ENCODE peak calls at places on chromosomes 13 and 19, in four cellular contexts. One of them, this sample, is unnamed.

GRCh38 chr13:111883571-111884343 is 183.2 kb upstream of the SOX1 start:
- DNase-seq in colonic mucosa: no peak
- DNase-seq in HCT116: no peak
- DNase-seq in HFFc6: no peak
- DNase-seq in this sample: no peak

GRCh38 chr13:113724780-113725315 is 34.2 kb upstream of the TMEM255B start:
- DNase-seq in colonic mucosa: peak; percentile 82
- DNase-seq in HCT116: peak; percentile 33
- DNase-seq in HFFc6: peak; percentile 10
- DNase-seq in this sample: peak; percentile 54

GRCh38 chr13:93767231-93767916 is 540.8 kb downstream of the GPC6 start:
- DNase-seq in colonic mucosa: no peak
- DNase-seq in HCT116: no peak
- DNase-seq in HFFc6: no peak
- DNase-seq in this sample: no peak

GRCh38 chr13:100100115-100100879 is 11.4 kb downstream of the PCCA start:
- DNase-seq in colonic mucosa: peak; percentile 65
- DNase-seq in HCT116: no peak
- DNase-seq in HFFc6: peak; percentile 45
- DNase-seq in this sample: peak; percentile 57

GRCh38 chr13:53238241-53238640 is 209.6 kb downstream of the OLFM4 start:
- DNase-seq in colonic mucosa: no peak
- DNase-seq in HCT116: no peak
- DNase-seq in HFFc6: no peak
- DNase-seq in this sample: no peak

GRCh38 chr19:1019980-1020867 is 699 bp downstream of the TMEM259 start:
- DNase-seq in colonic mucosa: peak; percentile 57
- DNase-seq in HCT116: no peak
- DNase-seq in HFFc6: no peak
- DNase-seq in this sample: no peak

GRCh38 chr13:112781881-112782361 is 92.1 kb downstream of the ATP11A start:
- DNase-seq in colonic mucosa: no peak
- DNase-seq in HCT116: no peak
- DNase-seq in HFFc6: no peak
- DNase-seq in this sample: peak; percentile 40

GRCh38 chr13:27403252-27403678 is 21.2 kb upstream of the GTF3A start:
- DNase-seq in colonic mucosa: no peak
- DNase-seq in HCT116: no peak
- DNase-seq in HFFc6: peak; percentile 41
- DNase-seq in this sample: peak; percentile 98

GRCh38 chr19:32129141-32129540 is 216.3 kb upstream of the ZNF507 start:
- DNase-seq in colonic mucosa: no peak
- DNase-seq in HCT116: no peak
- DNase-seq in HFFc6: no peak
- DNase-seq in this sample: no peak

GRCh38 chr19:53237114-53237777 is 17.4 kb downstream of the ZNF677 start:
- DNase-seq in colonic mucosa: no peak
- DNase-seq in HCT116: no peak
- DNase-seq in HFFc6: no peak
- DNase-seq in this sample: no peak

GRCh38 chr13:104246955-104247354 is 1180.7 kb upstream of the SLC10A2 start:
- DNase-seq in colonic mucosa: no peak
- DNase-seq in HCT116: no peak
- DNase-seq in HFFc6: no peak
- DNase-seq in this sample: no peak

GRCh38 chr19:13057147-13057572 is 45.5 kb downstream of the LYL1 start:
- DNase-seq in colonic mucosa: no peak
- DNase-seq in HCT116: no peak
- DNase-seq in HFFc6: no peak
- DNase-seq in this sample: no peak

GRCh38 chr19:18000981-18001836 is 6.8 kb upstream of the ARRDC2 start:
- DNase-seq in colonic mucosa: peak; percentile 96
- DNase-seq in HCT116: peak; percentile 81
- DNase-seq in HFFc6: peak; percentile 74
- DNase-seq in this sample: peak; percentile 81

GRCh38 chr13:42644841-42645240 is 70.9 kb downstream of the TNFSF11 start:
- DNase-seq in colonic mucosa: no peak
- DNase-seq in HCT116: no peak
- DNase-seq in HFFc6: no peak
- DNase-seq in this sample: no peak

GRCh38 chr19:29292146-29292545 is 79.2 kb upstream of the UQCRFS1 start:
- DNase-seq in colonic mucosa: no peak
- DNase-seq in HCT116: no peak
- DNase-seq in HFFc6: no peak
- DNase-seq in this sample: no peak

GRCh38 chr19:52941941-52942370 is 18.7 kb upstream of the ZNF888 start:
- DNase-seq in colonic mucosa: peak; percentile 52
- DNase-seq in HCT116: no peak
- DNase-seq in HFFc6: peak; percentile 10
- DNase-seq in this sample: peak; percentile 21

GRCh38 chr13:88704600-88705275 is 1033.6 kb downstream of the SLITRK5 start:
- DNase-seq in colonic mucosa: no peak
- DNase-seq in HCT116: no peak
- DNase-seq in HFFc6: no peak
- DNase-seq in this sample: no peak

GRCh38 chr13:100540621-100541020 is 48.0 kb downstream of the GGACT start:
- DNase-seq in colonic mucosa: peak; percentile 14
- DNase-seq in HCT116: no peak
- DNase-seq in HFFc6: peak; percentile 21
- DNase-seq in this sample: no peak

GRCh38 chr19:37998801-37999308 is 91.8 kb downstream of the SIPA1L3 start:
- DNase-seq in colonic mucosa: no peak
- DNase-seq in HCT116: no peak
- DNase-seq in HFFc6: no peak
- DNase-seq in this sample: no peak

GRCh38 chr19:29596885-29597525 is 9.1 kb upstream of the POP4 start:
- DNase-seq in colonic mucosa: no peak
- DNase-seq in HCT116: no peak
- DNase-seq in HFFc6: peak; percentile 24
- DNase-seq in this sample: peak; percentile 21

GRCh38 chr13:27619711-27620376 is 485 bp downstream of the LNX2 start:
- DNase-seq in colonic mucosa: peak; percentile 43
- DNase-seq in HCT116: no peak
- DNase-seq in HFFc6: peak; percentile 39
- DNase-seq in this sample: peak; percentile 25

GRCh38 chr13:23365652-23366051 is 67.8 kb downstream of the SACS start:
- DNase-seq in colonic mucosa: no peak
- DNase-seq in HCT116: no peak
- DNase-seq in HFFc6: no peak
- DNase-seq in this sample: no peak

GRCh38 chr13:111006508-111007031 is 91.7 kb upstream of the ANKRD10 start:
- DNase-seq in colonic mucosa: peak; percentile 51
- DNase-seq in HCT116: no peak
- DNase-seq in HFFc6: peak; percentile 57
- DNase-seq in this sample: peak; percentile 88

GRCh38 chr13:49652691-49653305 is 24.5 kb downstream of the ARL11 start:
- DNase-seq in colonic mucosa: peak; percentile 44
- DNase-seq in HCT116: peak; percentile 26
- DNase-seq in HFFc6: peak; percentile 28
- DNase-seq in this sample: peak; percentile 37
- TF ChIP-seq CTCF in colonic mucosa: peak; percentile 45
- TF ChIP-seq CTCF in HCT116: peak; percentile 64
- TF ChIP-seq CTCF in HFFc6: peak; percentile 69
- TF ChIP-seq CTCF in this sample: peak; percentile 66

GRCh38 chr19:51777570-51778460 is 16.8 kb downstream of the FPR2 start:
- DNase-seq in colonic mucosa: peak; percentile 47
- DNase-seq in HCT116: peak; percentile 83
- DNase-seq in HFFc6: peak; percentile 67
- DNase-seq in this sample: peak; percentile 89
- TF ChIP-seq CTCF in colonic mucosa: peak; percentile 58
- TF ChIP-seq CTCF in HCT116: peak; percentile 71
- TF ChIP-seq CTCF in HFFc6: peak; percentile 89
- TF ChIP-seq CTCF in this sample: peak; percentile 79

GRCh38 chr19:49939721-49940481 is 10.6 kb upstream of the NUP62 start:
- DNase-seq in colonic mucosa: no peak
- DNase-seq in HCT116: no peak
- DNase-seq in HFFc6: no peak
- DNase-seq in this sample: no peak
- TF ChIP-seq CTCF in colonic mucosa: no peak
- TF ChIP-seq CTCF in HCT116: peak; percentile 42
- TF ChIP-seq CTCF in HFFc6: peak; percentile 42
- TF ChIP-seq CTCF in this sample: no peak

DNA sequence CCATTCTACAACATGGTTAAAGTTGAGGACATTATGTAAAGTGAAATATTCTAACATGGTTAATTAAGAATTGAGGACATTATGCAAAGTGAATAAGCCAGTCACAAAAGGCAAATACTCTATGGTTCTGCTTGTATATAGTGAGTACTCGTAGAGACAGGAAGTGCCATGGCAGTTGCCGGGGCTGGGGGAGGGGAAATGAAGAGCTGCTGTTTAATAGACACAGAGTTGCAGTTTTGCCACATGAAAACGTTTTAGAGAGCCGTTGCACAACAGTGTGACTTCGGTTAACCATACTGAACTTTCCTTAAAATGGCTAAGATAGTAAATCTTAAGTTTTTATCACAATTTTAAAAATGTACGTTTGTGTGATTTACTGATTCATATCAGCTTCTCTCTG is 176.9 kb downstream of the SHISA2 start:
- DNase-seq in colonic mucosa: no peak
- DNase-seq in HCT116: no peak
- DNase-seq in HFFc6: no peak
- DNase-seq in this sample: no peak
- TF ChIP-seq CTCF in colonic mucosa: no peak
- TF ChIP-seq CTCF in HCT116: no peak
- TF ChIP-seq CTCF in HFFc6: no peak
- TF ChIP-seq CTCF in this sample: no peak

DNA sequence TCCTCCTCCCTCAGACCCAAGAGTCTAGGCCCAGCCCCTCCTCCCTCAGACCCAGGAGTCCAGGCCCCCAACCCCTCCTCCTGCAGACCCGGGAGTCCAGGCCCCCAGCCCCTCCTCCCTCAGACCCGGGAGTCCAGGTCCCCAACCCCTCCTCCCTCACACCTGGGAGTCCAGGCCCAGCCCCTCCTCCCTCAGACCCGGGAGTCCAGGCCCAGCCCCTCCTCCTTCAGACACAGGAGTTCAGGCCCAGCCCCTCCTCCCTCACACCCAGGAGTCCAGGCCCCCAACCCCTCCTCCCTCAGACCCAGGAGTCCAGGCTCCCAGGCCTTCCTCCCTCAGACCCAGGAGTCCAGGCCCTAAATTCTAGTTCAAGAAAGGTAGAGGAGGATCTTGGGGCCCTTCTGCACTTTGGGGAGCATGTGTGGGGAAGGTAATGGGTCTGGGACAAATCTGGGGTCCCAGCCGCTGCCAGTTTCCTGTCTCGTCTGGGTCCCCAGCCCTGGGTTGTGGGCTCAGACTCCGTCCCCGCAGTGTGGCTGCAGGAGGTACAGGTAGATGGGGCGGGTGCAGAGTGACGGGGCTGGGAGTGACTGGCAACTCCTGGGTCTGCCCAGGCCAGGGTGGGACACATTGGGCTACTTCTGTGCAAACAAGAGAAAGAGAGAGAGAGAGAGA is 3.2 kb upstream of the TMEM190 start:
- DNase-seq in colonic mucosa: no peak
- DNase-seq in HCT116: no peak
- DNase-seq in HFFc6: no peak
- DNase-seq in this sample: no peak
- TF ChIP-seq CTCF in colonic mucosa: no peak
- TF ChIP-seq CTCF in HCT116: no peak
- TF ChIP-seq CTCF in HFFc6: no peak
- TF ChIP-seq CTCF in this sample: no peak

DNA sequence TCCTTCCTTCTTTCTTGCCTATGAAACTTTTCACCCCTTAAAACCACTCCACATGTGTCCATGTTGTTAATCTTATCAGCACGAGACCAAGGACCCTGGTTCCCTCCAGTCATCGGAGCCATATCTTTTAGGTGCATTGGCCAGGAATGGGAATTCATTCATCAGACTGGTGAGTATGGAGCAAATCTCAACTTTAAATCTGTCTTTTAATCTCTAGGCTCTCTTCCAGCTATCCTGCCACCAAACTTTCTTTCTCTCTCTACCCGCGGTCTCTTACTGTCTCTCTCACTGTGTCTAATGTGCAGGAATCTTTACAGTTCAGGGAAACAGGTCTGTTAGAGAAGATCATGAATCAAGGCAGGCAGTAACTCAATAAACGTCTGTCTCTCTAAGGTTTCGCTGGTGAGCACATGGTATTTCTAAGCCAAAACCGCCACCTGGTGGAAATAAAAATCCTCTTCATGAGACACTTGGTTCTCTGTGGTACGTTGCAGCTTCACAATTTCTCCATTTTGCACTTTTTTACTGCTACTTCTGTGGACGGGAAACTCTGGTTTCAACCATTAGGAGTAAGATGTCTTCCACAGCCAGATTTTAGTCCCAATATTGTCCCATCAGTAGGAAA is 16.1 kb downstream of the LGALS16 start:
- DNase-seq in colonic mucosa: peak; percentile 33
- DNase-seq in HCT116: peak; percentile 66
- DNase-seq in HFFc6: peak; percentile 38
- DNase-seq in this sample: peak; percentile 29
- TF ChIP-seq CTCF in colonic mucosa: peak; percentile 45
- TF ChIP-seq CTCF in HCT116: peak; percentile 62
- TF ChIP-seq CTCF in HFFc6: peak; percentile 80
- TF ChIP-seq CTCF in this sample: peak; percentile 62